ENCODE peak calls at places on chromosomes 12 and 14, in four cellular contexts. R is AG04450, B is Peyer's patch, C is right atrium auricular region. Y is an unnamed sample. For H3K9me3, the result is how much of the 10 kb centered on the place peaks cover.

GRCh38 chr12:77210724-77211123 is 145.4 kb upstream of the E2F7 start:
- DNase-seq in R (no peak), B (no peak), C (no peak), Y (no peak)

GRCh38 chr14:32393119-32393518 is 64.0 kb downstream of the AKAP6 start:
- DNase-seq in R (no peak), B (no peak), C (no peak), Y (no peak)

GRCh38 chr12:8661751-8662150 is 875 bp downstream of the MFAP5 start:
- DNase-seq in R (no peak), B (no peak), C (no peak), Y (no peak)

GRCh38 chr12:64813733-64814132 is 10.7 kb upstream of the TBC1D30 start:
- DNase-seq in R (no peak), B (no peak), C (no peak), Y (no peak)

GRCh38 chr14:103801459-103801858 is 45.9 kb downstream of the PPP1R13B start:
- DNase-seq in R (no peak), B (no peak), C (no peak), Y (no peak)

GRCh38 chr12:2163172-2163927 is 110.6 kb downstream of the CACNA1C start:
- DNase-seq in R (peak), B (no peak), C (peak), Y (no peak)

GRCh38 chr14:94540031-94540794 is 21.0 kb upstream of the SERPINA4 start:
- DNase-seq in R (no peak), B (no peak), C (peak), Y (no peak)

GRCh38 chr14:56952766-56953473 is 142.6 kb upstream of the OTX2 start:
- DNase-seq in R (no peak), B (no peak), C (no peak), Y (no peak)

GRCh38 chr12:49917126-49917787 is 13.6 kb upstream of the FAIM2 start:
- DNase-seq in R (no peak), B (no peak), C (no peak), Y (no peak)

GRCh38 chr14:77071938-77072388 is 26.1 kb upstream of the CIPC start:
- DNase-seq in R (no peak), B (no peak), C (no peak), Y (no peak)

GRCh38 chr12:51866324-51866723 is 17.8 kb upstream of the FIGNL2 start:
- DNase-seq in R (no peak), B (no peak), C (no peak), Y (no peak)

GRCh38 chr12:94618995-94619695 is 31.2 kb downstream of the TMCC3 start:
- DNase-seq in R (peak), B (no peak), C (no peak), Y (no peak)

GRCh38 chr12:12877789-12878455 is 13.4 kb upstream of the GPRC5A start:
- DNase-seq in R (no peak), B (no peak), C (no peak), Y (no peak)

GRCh38 chr12:119222222-119222951 is 43.7 kb downstream of the HSPB8 start:
- DNase-seq in R (no peak), B (no peak), C (no peak), Y (no peak)

GRCh38 chr14:39266589-39266870 is 32.8 kb downstream of the MIA2 start:
- DNase-seq in R (no peak), B (peak), C (no peak), Y (no peak)

GRCh38 chr14:22836301-22837058 is at the start of gene MMP14:
- DNase-seq in R (no peak), B (peak), C (peak), Y (peak)

GRCh38 chr14:82403972-82404371 is 870.3 kb upstream of the SEL1L start:
- DNase-seq in R (no peak), B (no peak), C (no peak), Y (no peak)

GRCh38 chr12:85356596-85357385 is 76.8 kb downstream of the ALX1 start:
- DNase-seq in R (no peak), B (no peak), C (no peak), Y (no peak)

GRCh38 chr12:77167801-77168200 is 102.4 kb upstream of the E2F7 start:
- DNase-seq in R (no peak), B (no peak), C (no peak), Y (no peak)

GRCh38 chr14:52299692-52300278 is 14.3 kb upstream of the PTGER2 start:
- DNase-seq in R (no peak), B (no peak), C (no peak), Y (peak)

GRCh38 chr14:105865266-105865903 is 339.0 kb downstream of the TMEM121 start:
- DNase-seq in R (no peak), B (no peak), C (no peak), Y (no peak)

GRCh38 chr14:105865904-105866840 is 339.8 kb downstream of the TMEM121 start:
- DNase-seq in R (no peak), B (no peak), C (no peak), Y (peak)

GRCh38 chr14:105866841-105867321 is 340.5 kb downstream of the TMEM121 start:
- DNase-seq in R (no peak), B (no peak), C (no peak), Y (peak)

GRCh38 chr14:105864651-105865265 is 338.4 kb downstream of the TMEM121 start:
- DNase-seq in R (no peak), B (no peak), C (no peak), Y (no peak)

DNA sequence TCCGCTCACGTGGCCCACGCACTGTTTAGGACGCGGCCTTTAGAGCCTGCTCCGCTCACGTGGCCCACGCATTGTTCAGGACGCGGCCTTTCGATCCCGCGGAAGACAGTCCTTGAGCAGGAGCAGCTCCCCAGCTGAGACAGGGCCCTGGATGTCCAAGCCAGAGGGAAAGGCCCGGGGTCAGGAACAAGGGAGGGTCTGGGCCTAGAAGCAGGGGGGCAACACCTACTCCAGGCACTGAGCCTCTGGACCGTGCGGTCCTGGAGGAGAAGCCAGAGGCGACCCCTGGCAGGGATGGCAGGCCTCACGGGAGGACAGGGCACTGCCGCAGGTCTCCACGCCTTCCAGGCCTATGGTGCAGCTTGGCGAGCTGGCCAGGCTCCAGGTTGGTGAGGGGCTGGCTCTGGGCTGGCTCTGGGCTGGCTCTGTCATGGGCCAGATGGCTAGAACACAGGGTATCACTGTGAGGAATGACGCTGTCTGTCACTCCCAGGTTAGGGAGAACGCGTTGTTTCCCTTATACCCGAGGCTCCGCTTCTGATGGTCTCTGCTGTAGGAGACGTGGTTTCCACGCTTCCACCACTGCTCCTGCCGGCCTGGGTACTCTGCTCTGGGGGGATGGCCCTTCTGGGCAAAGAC is 341.7 kb downstream of the TMEM121 start:
- DNase-seq in R (no peak), B (no peak), C (no peak), Y (no peak)
- H3K9me3 ChIP-seq in R (half or more), B (under half), C (under half), Y (under half)

GRCh38 chr14:35222324-35222723 is 69.9 kb upstream of the PSMA6 start:
- DNase-seq in R (no peak), B (no peak), C (no peak), Y (no peak)

GRCh38 chr14:35220027-35220676 is 72.0 kb upstream of the PSMA6 start:
- DNase-seq in R (no peak), B (no peak), C (no peak), Y (no peak)

GRCh38 chr14:35221462-35221861 is 70.7 kb upstream of the PSMA6 start:
- DNase-seq in R (no peak), B (no peak), C (no peak), Y (no peak)

GRCh38 chr14:35220920-35221319 is 71.3 kb upstream of the PSMA6 start:
- DNase-seq in R (no peak), B (no peak), C (no peak), Y (no peak)

GRCh38 chr14:35218963-35219362 is 73.2 kb upstream of the PSMA6 start:
- DNase-seq in R (no peak), B (no peak), C (no peak), Y (no peak)
- H3K4me3 ChIP-seq in R (no peak), B (no peak), C (no peak), Y (no peak)

GRCh38 chr14:61140271-61140670 is 140.9 kb downstream of the TMEM30B start:
- DNase-seq in R (no peak), B (no peak), C (no peak), Y (no peak)
- H3K9me3 ChIP-seq in R (under half), B (under half), C (under half), Y (under half)

DNA sequence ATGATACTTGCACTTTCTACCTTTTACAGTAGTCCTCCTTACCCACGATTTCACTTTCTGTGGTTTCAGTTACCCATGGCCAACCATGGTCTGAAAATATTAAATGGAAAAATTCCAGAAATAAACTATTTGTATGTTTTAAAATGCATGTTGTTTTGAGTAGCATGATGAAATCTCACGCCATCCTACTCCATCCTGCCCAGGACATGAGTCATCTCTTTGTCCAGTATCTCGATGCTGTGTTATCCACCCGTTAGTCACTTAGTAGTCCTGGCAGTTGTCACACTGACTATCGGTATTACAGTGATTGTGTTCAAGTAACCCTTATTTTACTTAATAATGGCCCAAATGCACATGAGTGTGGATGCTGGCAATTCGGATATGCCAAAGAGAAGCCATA is 22.4 kb downstream of the SYT1 start:
- DNase-seq in R (no peak), B (no peak), C (no peak), Y (no peak)
- H3K4me3 ChIP-seq in R (no peak), B (no peak), C (no peak), Y (no peak)

GRCh38 chr14:106166232-106166631 is 639.8 kb downstream of the TMEM121 start:
- DNase-seq in R (no peak), B (no peak), C (no peak), Y (no peak)
- H3K9me3 ChIP-seq in R (under half), B (under half), C (under half), Y (under half)